ENCODE peak calls at places on chromosomes 2 and 18, in six cellular contexts. O, K, L, X, P and Q are unnamed samples.

GRCh38 chr18:57087985-57088384 is 58.9 kb upstream of the BOD1L2 start:
- DNase-seq in O (no peak), K (no peak), L (no peak), X (no peak), P (no peak), Q (no peak)

GRCh38 chr2:16063955-16064633 is 123.7 kb downstream of the MYCN start:
- DNase-seq in O (no peak), K (no peak), L (no peak), X (no peak), P (no peak), Q (no peak)

GRCh38 chr2:211216221-211216620 is 659.8 kb downstream of the CPS1 start:
- DNase-seq in O (no peak), K (no peak), L (no peak), X (no peak), P (no peak), Q (no peak)

GRCh38 chr2:170467568-170468422 is 247.3 kb upstream of the SP5 start:
- DNase-seq in O (no peak), K (no peak), L (no peak), X (peak), P (no peak), Q (no peak)

GRCh38 chr18:36295214-36295613 is 2.3 kb upstream of the FHOD3 start:
- DNase-seq in O (no peak), K (no peak), L (no peak), X (no peak), P (no peak), Q (no peak)

GRCh38 chr18:23257686-23258565 is 122.6 kb downstream of the CABLES1 start:
- DNase-seq in O (peak), K (no peak), L (no peak), X (peak), P (no peak), Q (no peak)

GRCh38 chr2:17422066-17422465 is 96.2 kb downstream of the RAD51AP2 start:
- DNase-seq in O (no peak), K (no peak), L (no peak), X (no peak), P (no peak), Q (no peak)

GRCh38 chr2:191869178-191869577 is 22.3 kb upstream of the CAVIN2 start:
- DNase-seq in O (no peak), K (no peak), L (no peak), X (no peak), P (no peak), Q (peak)

GRCh38 chr2:111632661-111633060 is 251.3 kb downstream of the ANAPC1 start:
- DNase-seq in O (no peak), K (no peak), L (no peak), X (peak), P (no peak), Q (no peak)

GRCh38 chr2:110713508-110714362 is 18.6 kb upstream of the ACOXL start:
- DNase-seq in O (no peak), K (no peak), L (no peak), X (peak), P (no peak), Q (no peak)

GRCh38 chr2:38239452-38239851 is 137.6 kb downstream of the ATL2 start:
- DNase-seq in O (no peak), K (no peak), L (no peak), X (no peak), P (no peak), Q (no peak)

GRCh38 chr2:74985983-74986382 is 27.5 kb downstream of the POLE4 start:
- DNase-seq in O (peak), K (no peak), L (no peak), X (no peak), P (no peak), Q (no peak)

GRCh38 chr18:58393295-58393694 is 235.6 kb downstream of the ALPK2 start:
- DNase-seq in O (no peak), K (no peak), L (no peak), X (no peak), P (no peak), Q (no peak)

GRCh38 chr2:11402436-11402835 is 58.0 kb upstream of the ROCK2 start:
- DNase-seq in O (no peak), K (no peak), L (no peak), X (no peak), P (no peak), Q (no peak)

GRCh38 chr18:45250479-45250878 is 364.8 kb upstream of the SLC14A2 start:
- DNase-seq in O (no peak), K (no peak), L (no peak), X (no peak), P (no peak), Q (peak)

GRCh38 chr2:19577668-19578067 is 219.2 kb upstream of the OSR1 start:
- DNase-seq in O (no peak), K (no peak), L (no peak), X (no peak), P (no peak), Q (no peak)

GRCh38 chr2:144479138-144479537 is 40.8 kb downstream of the ZEB2 start:
- DNase-seq in O (peak), K (no peak), L (no peak), X (no peak), P (no peak), Q (no peak)

GRCh38 chr2:19373352-19373751 is 14.9 kb upstream of the OSR1 start:
- DNase-seq in O (no peak), K (no peak), L (no peak), X (no peak), P (no peak), Q (no peak)

GRCh38 chr18:48929212-48929612 is 21.6 kb downstream of the SMAD7 start:
- DNase-seq in O (no peak), K (no peak), L (no peak), X (peak), P (no peak), Q (no peak)

GRCh38 chr2:36770542-36771287 is 74.2 kb downstream of the VIT start:
- DNase-seq in O (peak), K (no peak), L (no peak), X (peak), P (no peak), Q (no peak)

GRCh38 chr2:219269362-219270054 is 9.7 kb upstream of the DNAJB2 start:
- DNase-seq in O (no peak), K (no peak), L (no peak), X (no peak), P (no peak), Q (peak)

GRCh38 chr2:236512902-236513433 is 56.7 kb upstream of the ACKR3 start:
- DNase-seq in O (peak), K (peak), L (peak), X (peak), P (peak), Q (peak)

GRCh38 chr2:8296340-8296739 is 385.5 kb upstream of the ID2 start:
- DNase-seq in O (no peak), K (no peak), L (no peak), X (no peak), P (no peak), Q (no peak)